ENCODE peak calls at places on chromosomes 6 and 20, in six cellular contexts. R is GM10248, A is MCF 10A, J is omental fat pad, C is suprapubic skin, Z is RWPE1. N is an unnamed sample.

GRCh38 chr6:27599859-27600532 is 127.1 kb upstream of the ZNF184 start:
- DNase-seq in C (no peak), R (no peak), Z (no peak), A (no peak), J (no peak), N (no peak)

GRCh38 chr6:121305957-121306607 is 28.2 kb downstream of the TBC1D32 start:
- DNase-seq in C (no peak), Z (peak), A (peak), J (no peak), R (peak), N (peak)

GRCh38 chr6:112409311-112409710 is 62.2 kb downstream of the RFPL4B start:
- DNase-seq in A (no peak), C (no peak), J (no peak), R (no peak), Z (no peak), N (no peak)

GRCh38 chr20:2626853-2627541 is 25.4 kb upstream of the NOP56 start:
- DNase-seq in J (no peak), Z (no peak), R (no peak), C (no peak), A (peak), N (no peak)

GRCh38 chr6:17484201-17484606 is 90.8 kb downstream of the CAP2 start:
- DNase-seq in R (no peak), J (no peak), A (no peak), C (no peak), Z (no peak), N (no peak)

GRCh38 chr6:125867483-125867935 is 76.7 kb downstream of the NCOA7 start:
- DNase-seq in C (no peak), J (no peak), Z (peak), A (peak), R (no peak), N (no peak)

GRCh38 chr6:124002377-124003081 is 198.9 kb downstream of the NKAIN2 start:
- DNase-seq in J (no peak), Z (no peak), R (no peak), C (no peak), A (no peak), N (no peak)

GRCh38 chr6:24524801-24525200 is 30.0 kb downstream of the ALDH5A1 start:
- DNase-seq in C (no peak), R (peak), Z (peak), J (no peak), A (peak), N (peak)

GRCh38 chr6:27582928-27583725 is 110.2 kb upstream of the ZNF184 start:
- DNase-seq in J (no peak), R (no peak), C (no peak), Z (no peak), A (peak), N (peak)

GRCh38 chr6:117545161-117545595 is 57.1 kb downstream of the GOPC start:
- DNase-seq in Z (peak), C (no peak), R (no peak), J (no peak), A (peak), N (no peak)

GRCh38 chr6:34947561-34947960 is 58.5 kb downstream of the ANKS1A start:
- DNase-seq in C (no peak), R (no peak), J (no peak), Z (peak), A (peak), N (no peak)

GRCh38 chr6:141464490-141464889 is 668.2 kb upstream of the GJE1 start:
- DNase-seq in R (peak), J (no peak), C (no peak), Z (no peak), A (peak), N (peak)

GRCh38 chr6:82976179-82976578 is 89.5 kb downstream of the UBE3D start:
- DNase-seq in Z (no peak), R (no peak), J (no peak), A (no peak), C (no peak), N (no peak)

GRCh38 chr6:41976794-41977484 is 35.3 kb upstream of the CCND3 start:
- DNase-seq in A (peak), R (peak), J (no peak), Z (peak), C (no peak), N (peak)

GRCh38 chr6:72944660-72945059 is 280.6 kb downstream of the KHDC1L start:
- DNase-seq in Z (no peak), R (no peak), J (no peak), C (no peak), A (no peak), N (no peak)

GRCh38 chr20:61757678-61758555 is 307.8 kb downstream of the TAF4 start:
- DNase-seq in C (peak), A (peak), Z (peak), J (no peak), R (no peak), N (no peak)

GRCh38 chr20:38125157-38126056 is 39.7 kb downstream of the TGM2 start:
- DNase-seq in J (peak), R (no peak), C (no peak), A (peak), Z (no peak), N (no peak)
- TF ChIP-seq CTCF in J (no peak), R (no peak), C (no peak), A (no peak), Z (no peak), N (no peak)

GRCh38 chr6:76633259-76633658 is 560.8 kb upstream of the IMPG1 start:
- DNase-seq in J (no peak), C (no peak), Z (no peak), R (no peak), A (peak), N (no peak)
- TF ChIP-seq CTCF in J (no peak), C (no peak), Z (no peak), R (no peak), A (no peak), N (no peak)

DNA sequence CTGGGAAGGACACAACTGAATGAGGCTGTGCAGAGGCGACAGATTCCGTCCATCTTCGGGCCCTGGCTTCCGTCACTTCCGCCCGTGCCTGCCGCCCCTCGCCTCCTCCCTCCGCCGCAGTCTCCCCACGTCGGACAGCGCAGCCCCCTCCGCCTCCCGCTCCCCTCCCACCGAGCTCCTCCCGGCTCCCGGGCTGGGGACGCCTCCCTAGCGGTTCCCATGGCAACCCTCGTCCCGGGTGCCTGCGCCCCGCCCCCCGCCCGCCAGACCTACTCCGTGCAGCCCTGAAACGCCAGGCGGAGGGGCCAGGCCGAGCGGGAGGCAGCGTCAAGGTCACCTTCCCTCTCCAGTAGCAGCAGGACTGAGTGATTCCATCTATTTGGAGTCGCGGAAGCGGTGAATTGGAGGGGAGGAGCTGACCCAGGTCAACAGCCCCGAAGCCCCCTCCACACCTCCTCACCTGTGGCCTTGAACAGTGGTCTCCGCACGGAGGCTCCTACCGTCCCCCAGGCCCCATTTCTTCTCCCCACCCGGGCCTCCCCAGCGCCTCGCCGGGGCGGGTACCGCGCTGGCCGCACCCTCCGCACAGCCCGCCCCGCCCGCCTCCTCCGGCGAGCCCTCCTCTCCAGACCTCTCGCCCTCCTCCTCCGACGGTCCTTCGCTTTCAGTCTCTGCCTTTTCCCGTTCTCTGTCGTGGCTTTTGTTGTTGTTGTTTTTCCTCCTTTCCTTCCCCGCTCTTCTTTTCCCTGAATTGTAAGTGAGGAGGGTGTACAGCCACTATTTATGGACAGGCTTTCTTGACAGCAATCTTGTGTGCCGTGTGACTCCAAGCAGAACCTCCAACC is 951 bp downstream of the NRSN2 start:
- DNase-seq in A (peak), Z (peak), J (peak), C (peak), R (peak), N (peak)
- TF ChIP-seq CTCF in A (no peak), Z (no peak), J (no peak), C (no peak), R (peak), N (no peak)

GRCh38 chr6:50198245-50198644 is 148.5 kb upstream of the DEFB112 start:
- DNase-seq in Z (no peak), J (no peak), R (no peak), A (no peak), C (no peak), N (no peak)
- TF ChIP-seq CTCF in Z (no peak), J (no peak), R (no peak), A (no peak), C (no peak), N (no peak)

DNA sequence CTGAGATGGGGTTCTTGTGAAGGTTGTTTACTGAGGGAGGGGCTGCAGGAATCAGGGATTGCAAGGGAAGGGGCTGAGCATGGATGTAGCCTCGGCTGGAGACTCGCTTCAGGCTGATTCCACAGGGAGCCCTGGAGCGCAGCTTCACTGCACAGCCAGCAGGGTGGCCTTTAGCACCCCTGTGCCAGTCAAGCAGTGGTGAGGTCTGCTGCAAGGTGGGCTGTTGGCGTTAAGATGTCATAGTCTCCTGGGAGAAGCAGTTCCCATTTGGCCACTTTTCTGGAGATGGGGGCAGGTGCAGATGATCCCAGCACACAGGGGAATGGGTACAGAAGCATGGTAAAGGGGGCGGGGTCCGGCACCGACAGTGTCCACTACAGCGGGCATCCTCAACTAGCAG is 126.3 kb downstream of the TOX2 start:
- DNase-seq in Z (no peak), C (no peak), R (no peak), J (no peak), A (no peak), N (no peak)
- TF ChIP-seq CTCF in Z (no peak), C (no peak), R (no peak), J (no peak), A (no peak), N (no peak)

GRCh38 chr6:136209496-136209895 is 40.6 kb downstream of the MTFR2 start:
- DNase-seq in R (no peak), A (no peak), J (no peak), Z (no peak), C (no peak), N (no peak)

GRCh38 chr6:136212616-136213396 is 37.3 kb downstream of the MTFR2 start:
- DNase-seq in R (no peak), J (no peak), Z (no peak), C (no peak), A (no peak), N (no peak)

GRCh38 chr6:136213853-136214252 is 36.3 kb downstream of the MTFR2 start:
- DNase-seq in A (no peak), Z (no peak), J (no peak), C (no peak), R (no peak), N (no peak)

GRCh38 chr6:136210450-136211165 is 39.5 kb downstream of the MTFR2 start:
- DNase-seq in R (no peak), J (no peak), C (no peak), A (no peak), Z (no peak), N (no peak)

DNA sequence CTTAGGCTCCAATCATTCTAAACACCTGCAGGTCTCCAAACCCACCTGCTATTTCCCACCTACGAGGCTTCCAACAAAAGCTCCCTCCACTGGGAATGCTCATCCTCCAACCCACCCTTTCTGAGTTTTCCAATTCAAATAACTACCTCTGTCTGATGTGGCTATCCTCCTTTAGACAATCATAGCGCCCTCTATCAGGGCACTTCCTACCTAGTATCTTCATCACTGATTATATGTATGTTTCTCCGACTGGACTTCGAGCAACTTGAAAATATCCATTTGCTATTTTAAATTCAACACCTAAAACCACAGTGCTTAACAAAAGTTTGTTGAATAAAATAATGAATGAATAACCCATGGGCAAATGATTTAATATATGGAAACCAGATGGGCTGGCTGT is 41.3 kb downstream of the MTFR2 start:
- DNase-seq in C (no peak), Z (no peak), A (no peak), J (no peak), R (no peak), N (no peak)
- TF ChIP-seq CTCF in C (no peak), Z (no peak), A (no peak), J (no peak), R (no peak), N (no peak)

DNA sequence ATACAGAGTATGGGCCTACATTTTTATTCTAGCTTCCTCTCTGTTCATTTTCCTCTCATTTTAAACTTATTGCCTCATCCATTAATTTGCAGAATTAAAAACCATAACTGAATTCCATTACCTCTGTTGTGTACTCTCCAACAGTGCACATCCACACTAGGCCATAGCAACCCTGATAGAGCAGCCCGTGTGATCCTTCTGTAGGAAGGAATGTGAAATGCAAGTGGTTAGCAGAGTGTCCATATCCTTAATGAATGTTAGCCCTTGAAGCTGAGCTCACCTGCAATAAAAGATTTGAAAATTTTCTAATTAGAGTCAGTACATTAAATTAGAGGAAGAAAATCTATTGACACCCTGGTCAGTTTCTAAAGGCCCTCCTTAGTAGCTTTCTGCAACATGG is 6.5 kb upstream of the GRIK2 start:
- DNase-seq in R (no peak), Z (no peak), J (no peak), C (no peak), A (peak), N (no peak)
- TF ChIP-seq CTCF in R (no peak), Z (no peak), J (no peak), C (no peak), A (peak), N (no peak)

DNA sequence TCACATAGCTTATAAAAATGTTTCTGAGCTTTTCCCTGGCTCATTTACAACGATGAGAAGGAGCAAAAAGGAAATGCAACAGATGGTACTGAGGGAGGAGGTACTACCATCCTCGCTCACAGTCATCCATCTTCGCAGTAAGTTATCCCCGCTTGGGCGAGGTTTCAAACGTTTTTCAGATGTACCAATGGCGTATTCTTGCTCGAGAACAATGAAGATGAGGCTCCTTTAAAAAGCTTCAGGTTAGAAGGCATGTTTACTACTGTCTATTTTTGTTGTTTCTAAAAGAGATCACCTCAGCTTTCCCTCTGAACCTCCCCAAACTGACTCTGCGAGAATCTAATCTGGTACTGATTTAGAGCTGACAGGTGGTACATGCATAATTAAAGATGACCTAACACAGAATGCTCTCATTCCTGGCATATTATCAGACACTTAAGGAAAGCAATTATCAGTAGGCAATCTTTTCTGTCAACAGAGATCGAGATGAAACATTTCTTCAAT is 178.7 kb downstream of the GJA10 start:
- DNase-seq in Z (no peak), C (no peak), R (no peak), J (no peak), A (no peak), N (no peak)
- TF ChIP-seq CTCF in Z (no peak), C (no peak), R (no peak), J (no peak), A (no peak), N (no peak)

GRCh38 chr6:167504412-167504961 is 179.6 kb downstream of the TTLL2 start:
- DNase-seq in C (no peak), A (no peak), R (no peak), J (no peak), Z (no peak), N (no peak)

GRCh38 chr6:167502471-167502870 is 177.6 kb downstream of the TTLL2 start:
- DNase-seq in C (no peak), A (no peak), J (no peak), R (no peak), Z (no peak), N (no peak)

GRCh38 chr6:167500961-167501360 is 176.1 kb downstream of the TTLL2 start:
- DNase-seq in Z (no peak), A (no peak), C (no peak), J (no peak), R (no peak), N (no peak)

GRCh38 chr6:167499161-167499660 is 174.3 kb downstream of the TTLL2 start:
- DNase-seq in J (no peak), A (no peak), Z (no peak), R (no peak), C (no peak), N (no peak)

DNA sequence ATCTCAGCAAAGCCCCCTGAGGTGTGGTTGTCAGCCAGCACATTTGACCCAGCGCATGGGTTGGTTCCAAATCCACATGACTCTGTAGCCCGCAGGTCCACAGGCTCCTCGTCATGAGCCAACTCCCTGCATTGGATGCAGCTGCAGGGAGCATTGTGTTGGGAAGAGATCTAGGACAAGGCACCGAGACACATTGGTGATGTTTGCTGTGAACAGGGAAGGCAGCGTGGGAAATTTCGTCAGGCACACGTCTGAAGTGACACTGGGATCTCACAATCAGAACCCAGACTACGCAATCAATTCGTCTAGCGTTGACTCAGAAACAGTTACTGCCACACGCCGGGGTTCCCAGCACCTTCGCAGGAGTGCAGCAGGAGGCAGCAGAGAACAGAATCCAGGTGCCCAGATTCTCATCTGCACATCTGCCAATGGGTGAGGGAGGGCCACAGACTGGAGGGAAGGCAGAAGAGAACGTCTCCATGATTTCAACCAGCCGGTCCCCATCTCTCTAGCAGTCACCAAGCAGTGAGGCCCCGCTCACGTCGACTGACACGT is 177.0 kb downstream of the TTLL2 start:
- DNase-seq in C (no peak), A (peak), Z (no peak), R (no peak), J (no peak), N (no peak)
- TF ChIP-seq CTCF in C (peak), A (peak), Z (no peak), R (peak), J (no peak), N (peak)

N was measured in GM13977.